ENCODE peak calls at places on chromosomes 12 and 14, in six cellular contexts. N, Q, R, F, V and K are unnamed samples.

GRCh38 chr14:93113678-93114067 is 2.1 kb downstream of the ITPK1 start:
- DNase-seq in V (no peak), F (no peak), Q (no peak), N (peak; percentile 66), R (peak; percentile 11), K (no peak)

GRCh38 chr12:2586159-2587035 is 208.4 kb upstream of the FKBP4 start:
- DNase-seq in V (no peak), R (no peak), Q (no peak), N (no peak), F (no peak), K (no peak)

GRCh38 chr12:82754856-82755255 is 68.2 kb downstream of the TMTC2 start:
- DNase-seq in R (no peak), N (no peak), Q (no peak), F (no peak), V (peak; percentile 11), K (no peak)

GRCh38 chr14:20434701-20435453 is 1.1 kb downstream of the KLHL33 start:
- DNase-seq in R (no peak), Q (no peak), V (peak; percentile 54), N (peak; percentile 81), F (no peak), K (no peak)

GRCh38 chr14:73463411-73463810 is 5.1 kb upstream of the NUMB start:
- DNase-seq in V (peak; percentile 86), Q (no peak), F (no peak), N (peak; percentile 81), R (peak; percentile 87), K (peak; percentile 20)

GRCh38 chr14:38290601-38291190 is 34.8 kb upstream of the CLEC14A start:
- DNase-seq in F (no peak), N (no peak), V (peak; percentile 99), R (peak; percentile 25), Q (no peak), K (no peak)

GRCh38 chr14:90139199-90139598 is 77.4 kb downstream of the KCNK13 start:
- DNase-seq in N (no peak), V (no peak), Q (no peak), F (no peak), R (no peak), K (no peak)

GRCh38 chr12:54019924-54020586 is 8.2 kb upstream of the HOXC6 start:
- DNase-seq in Q (no peak), R (peak; percentile 64), F (no peak), V (no peak), N (no peak), K (no peak)

GRCh38 chr14:104249706-104250105 is 111.3 kb downstream of the KIF26A start:
- DNase-seq in V (no peak), R (no peak), N (no peak), F (no peak), Q (no peak), K (no peak)

GRCh38 chr12:121626853-121627623 is 708 bp downstream of the ORAI1 start:
- DNase-seq in V (peak; percentile 80), F (no peak), N (peak; percentile 97), Q (peak; percentile 78), R (peak; percentile 78), K (peak; percentile 94)

GRCh38 chr12:121783771-121784170 is 9.7 kb downstream of the RHOF start:
- DNase-seq in V (no peak), N (no peak), Q (no peak), R (peak; percentile 69), F (no peak), K (no peak)

GRCh38 chr12:28807535-28807934 is 341.5 kb upstream of the FAR2 start:
- DNase-seq in Q (no peak), R (no peak), N (no peak), V (no peak), F (no peak), K (no peak)

GRCh38 chr14:94345344-94346072 is 22.4 kb upstream of the SERPINA6 start:
- DNase-seq in N (peak; percentile 94), Q (no peak), F (no peak), V (no peak), R (peak; percentile 96), K (no peak)

GRCh38 chr14:73457935-73458218 is 469 bp downstream of the NUMB start:
- DNase-seq in Q (no peak), N (peak; percentile 65), V (no peak), R (no peak), F (no peak), K (peak; percentile 60)

GRCh38 chr14:64707661-64708060 is 3.4 kb downstream of the PLEKHG3 start:
- DNase-seq in V (no peak), R (peak; percentile 92), Q (no peak), N (peak; percentile 92), F (no peak), K (no peak)

GRCh38 chr12:68809190-68810026 is 1.4 kb downstream of the MDM2 start:
- DNase-seq in V (no peak), N (no peak), Q (no peak), R (no peak), F (no peak), K (no peak)

GRCh38 chr12:121461048-121461447 is 61.1 kb downstream of the RNF34 start:
- DNase-seq in Q (no peak), V (no peak), N (peak; percentile 3), R (no peak), F (no peak), K (no peak)

GRCh38 chr12:57815177-57816000 is 3.1 kb downstream of the AVIL start:
- DNase-seq in R (no peak), N (no peak), V (no peak), Q (no peak), F (peak; percentile 65), K (no peak)

GRCh38 chr12:59834659-59835474 is 239.0 kb downstream of the SLC16A7 start:
- DNase-seq in N (peak; percentile 56), R (peak; percentile 28), F (no peak), Q (no peak), V (no peak), K (no peak)

GRCh38 chr14:94132285-94132887 is 3.0 kb upstream of the IFI27L2 start:
- DNase-seq in N (peak; percentile 82), Q (peak; percentile 62), R (peak; percentile 69), F (peak; percentile 62), V (peak; percentile 70), K (peak; percentile 41)

GRCh38 chr12:12302976-12303375 is 36.1 kb upstream of the LRP6 start:
- DNase-seq in R (no peak), V (no peak), Q (no peak), N (no peak), F (no peak), K (no peak)

GRCh38 chr12:9379023-9379742 is 171.0 kb upstream of the PZP start:
- DNase-seq in R (no peak), F (no peak), N (peak; percentile 6), Q (no peak), V (no peak), K (no peak)

GRCh38 chr14:43252866-43253265 is 1254.2 kb downstream of the FSCB start:
- DNase-seq in F (no peak), N (no peak), R (no peak), Q (no peak), V (no peak), K (no peak)

GRCh38 chr14:21802441-21802840 is 128.8 kb upstream of the OR4E1 start:
- DNase-seq in R (no peak), F (no peak), Q (no peak), N (no peak), V (no peak), K (no peak)

GRCh38 chr12:95739561-95740313 is 50.8 kb downstream of the NTN4 start:
- DNase-seq in F (no peak), N (no peak), R (no peak), V (no peak), Q (no peak), K (no peak)

GRCh38 chr14:69056389-69056788 is 77.3 kb upstream of the ACTN1 start:
- DNase-seq in N (no peak), R (peak; percentile 55), Q (no peak), F (no peak), V (peak; percentile 53), K (no peak)

GRCh38 chr12:32877670-32878459 is 18.7 kb downstream of the PKP2 start:
- DNase-seq in V (no peak), Q (no peak), R (no peak), N (no peak), F (no peak), K (no peak)